ENCODE peak calls at places on chromosomes 16 and 17, in four cellular contexts. C is prostate gland; P is GM10248; I is CD4-positive, alpha-beta T cell. V is an unnamed sample.

GRCh38 chr16:90035902-90036301 is 16.6 kb upstream of the DBNDD1 start:
- DNase-seq in C (no peak), I (no peak), P (no peak), V (no peak)

GRCh38 chr17:79811036-79811887 is 14.4 kb upstream of the CBX8 start:
- DNase-seq in P (peak), I (no peak), C (no peak), V (peak)

GRCh38 chr17:11511696-11512095 is 86.6 kb upstream of the DNAH9 start:
- DNase-seq in C (peak), P (no peak), I (no peak), V (peak)

GRCh38 chr17:76747716-76748360 is 9.9 kb downstream of the MFSD11 start:
- DNase-seq in P (no peak), I (no peak), C (no peak), V (no peak)

GRCh38 chr17:21287703-21288449 is 3.4 kb downstream of the MAP2K3 start:
- DNase-seq in I (peak), P (peak), C (peak), V (peak)

GRCh38 chr16:9225527-9226316 is 134.3 kb downstream of the HAPSTR1 start:
- DNase-seq in P (peak), I (no peak), C (no peak), V (no peak)

GRCh38 chr16:3797473-3797872 is 80.1 kb upstream of the TRAP1 start:
- DNase-seq in I (no peak), P (no peak), C (no peak), V (no peak)

GRCh38 chr17:17595755-17596154 is 4.2 kb upstream of the PEMT start:
- DNase-seq in I (no peak), P (no peak), C (no peak), V (no peak)

GRCh38 chr16:21637032-21637968 is 15.1 kb downstream of the IGSF6 start:
- DNase-seq in I (no peak), P (no peak), C (no peak), V (peak)

GRCh38 chr17:78422267-78422605 is 43.8 kb downstream of the PGS1 start:
- DNase-seq in C (no peak), P (no peak), I (no peak), V (no peak)
- TF ChIP-seq CTCF in C (no peak), P (no peak), I (no peak), V (no peak)

GRCh38 chr17:37417852-37418251 is 11.2 kb downstream of the TADA2A start:
- DNase-seq in I (no peak), P (no peak), C (no peak), V (no peak)

GRCh38 chr17:37410357-37410756 is 3.7 kb downstream of the TADA2A start:
- DNase-seq in C (no peak), I (no peak), P (no peak), V (no peak)

GRCh38 chr17:37413875-37414519 is 7.3 kb downstream of the TADA2A start:
- DNase-seq in C (no peak), P (no peak), I (no peak), V (no peak)
- TF ChIP-seq CTCF in C (no peak), P (no peak), I (no peak), V (no peak)

DNA sequence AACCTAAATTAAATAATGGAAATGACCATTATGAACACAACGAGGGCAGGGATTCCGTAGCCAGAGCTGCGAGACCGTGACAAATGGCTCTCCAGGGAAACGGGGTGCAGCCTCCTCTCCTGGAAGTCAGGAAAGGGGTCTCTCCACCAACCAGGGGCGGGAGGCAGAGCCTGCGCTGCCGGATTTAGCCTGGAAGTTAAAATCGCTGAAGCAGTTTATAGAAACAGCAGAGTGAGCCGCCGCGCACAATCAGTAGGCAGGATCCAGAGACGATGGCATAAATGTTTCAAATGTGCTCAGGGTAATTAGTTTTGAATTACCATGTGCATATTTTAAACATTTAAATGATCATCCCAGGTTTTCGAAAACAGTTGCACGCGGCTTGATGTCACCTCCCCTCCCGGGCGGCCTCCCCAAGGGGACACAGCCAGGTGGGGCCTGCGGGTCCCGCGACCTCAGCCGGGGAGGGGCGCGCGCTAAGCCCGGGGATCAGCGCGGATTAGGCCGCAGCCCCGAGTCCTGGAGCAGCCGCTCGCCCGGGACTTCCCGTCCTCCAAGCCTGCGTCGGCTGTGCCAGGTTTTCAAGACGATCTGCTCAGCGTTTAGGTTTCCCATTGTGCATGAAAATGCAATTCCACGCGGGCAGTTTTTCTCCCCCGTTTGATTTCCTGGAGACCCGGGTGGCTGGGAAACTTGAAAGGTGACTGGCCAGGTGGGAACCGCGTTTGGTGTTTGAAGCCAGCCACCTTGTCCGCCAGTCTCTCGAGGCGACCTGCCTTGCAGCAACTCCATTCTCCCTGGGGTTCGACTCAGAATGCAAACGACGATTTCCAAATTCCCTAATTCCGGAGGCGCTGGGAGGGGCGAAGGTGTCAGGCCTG is 78.3 kb downstream of the RPA1 start:
- DNase-seq in I (no peak), C (no peak), P (no peak), V (peak)
- TF ChIP-seq CTCF in I (no peak), C (no peak), P (no peak), V (no peak)

DNA sequence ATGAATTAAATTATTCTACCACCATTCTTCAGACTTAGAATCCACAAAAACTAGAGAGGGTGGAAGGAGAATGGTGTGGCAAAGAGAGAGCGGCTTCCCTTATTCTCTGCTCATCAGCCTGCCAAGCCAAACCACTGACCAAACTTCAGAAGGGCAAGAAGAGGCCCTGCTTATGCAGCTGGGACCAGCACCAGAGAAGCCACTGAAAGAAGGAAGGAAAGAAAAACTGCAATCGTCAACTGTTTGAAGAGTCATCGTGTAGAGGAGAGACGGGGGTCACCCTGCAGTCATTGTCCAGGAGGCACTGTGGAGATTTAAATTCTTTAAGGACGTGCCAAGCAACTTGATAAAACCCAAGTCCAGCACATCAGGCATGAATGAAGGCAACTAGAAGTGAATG is 15.6 kb downstream of the PMP22 start:
- DNase-seq in I (no peak), C (no peak), P (no peak), V (no peak)
- TF ChIP-seq CTCF in I (no peak), C (no peak), P (no peak), V (no peak)